ENCODE peak calls at places on chromosomes 4 and X, in four cellular contexts. One of them, this sample, is unnamed.

GRCh38 chrX:30957753-30958152 is 68.7 kb upstream of the TAB3 start:
- DNase-seq in PC-9: peak
- DNase-seq in activated T-helper 1 cell treated with Interleukin-2 at 50 U/mL for 16 hours: no peak
- DNase-seq in neural progenitor cell: no peak
- DNase-seq in this sample: no peak

GRCh38 chr4:93480452-93480851 is 348.1 kb upstream of the ATOH1 start:
- DNase-seq in neural progenitor cell: no peak
- DNase-seq in PC-9: no peak
- DNase-seq in activated T-helper 1 cell treated with Interleukin-2 at 50 U/mL for 16 hours: no peak
- DNase-seq in this sample: no peak

GRCh38 chr4:7360802-7361201 is 73.9 kb downstream of the PSAPL1 start:
- DNase-seq in activated T-helper 1 cell treated with Interleukin-2 at 50 U/mL for 16 hours: no peak
- DNase-seq in neural progenitor cell: no peak
- DNase-seq in PC-9: no peak
- DNase-seq in this sample: no peak

GRCh38 chr4:101853691-101854090 is 63.2 kb downstream of the BANK1 start:
- DNase-seq in neural progenitor cell: no peak
- DNase-seq in PC-9: no peak
- DNase-seq in activated T-helper 1 cell treated with Interleukin-2 at 50 U/mL for 16 hours: no peak
- DNase-seq in this sample: no peak

GRCh38 chr4:19177616-19178015 is 1074.1 kb upstream of the SLIT2 start:
- DNase-seq in PC-9: no peak
- DNase-seq in activated T-helper 1 cell treated with Interleukin-2 at 50 U/mL for 16 hours: no peak
- DNase-seq in neural progenitor cell: no peak
- DNase-seq in this sample: no peak

GRCh38 chrX:115650916-115651315 is 89.9 kb downstream of the PLS3 start:
- DNase-seq in PC-9: peak
- DNase-seq in activated T-helper 1 cell treated with Interleukin-2 at 50 U/mL for 16 hours: no peak
- DNase-seq in neural progenitor cell: peak
- DNase-seq in this sample: no peak

GRCh38 chr4:75678473-75678872 is 5.3 kb upstream of the G3BP2 start:
- DNase-seq in PC-9: no peak
- DNase-seq in neural progenitor cell: no peak
- DNase-seq in activated T-helper 1 cell treated with Interleukin-2 at 50 U/mL for 16 hours: no peak
- DNase-seq in this sample: no peak

GRCh38 chrX:3518870-3519269 is 172.4 kb upstream of the MXRA5 start:
- DNase-seq in activated T-helper 1 cell treated with Interleukin-2 at 50 U/mL for 16 hours: no peak
- DNase-seq in neural progenitor cell: no peak
- DNase-seq in PC-9: peak
- DNase-seq in this sample: no peak

GRCh38 chr4:168076989-168077725 is 15.2 kb upstream of the ANXA10 start:
- DNase-seq in activated T-helper 1 cell treated with Interleukin-2 at 50 U/mL for 16 hours: no peak
- DNase-seq in neural progenitor cell: peak
- DNase-seq in PC-9: peak
- DNase-seq in this sample: no peak

GRCh38 chrX:44748014-44748413 is 95.8 kb upstream of the DUSP21 start:
- DNase-seq in PC-9: peak
- DNase-seq in activated T-helper 1 cell treated with Interleukin-2 at 50 U/mL for 16 hours: no peak
- DNase-seq in neural progenitor cell: no peak
- DNase-seq in this sample: no peak

GRCh38 chrX:39144323-39144722 is 343.1 kb downstream of the MID1IP1 start:
- DNase-seq in neural progenitor cell: no peak
- DNase-seq in PC-9: no peak
- DNase-seq in activated T-helper 1 cell treated with Interleukin-2 at 50 U/mL for 16 hours: no peak
- DNase-seq in this sample: no peak

GRCh38 chr4:169912996-169913395 is 113.2 kb downstream of the MFAP3L start:
- DNase-seq in PC-9: no peak
- DNase-seq in neural progenitor cell: no peak
- DNase-seq in activated T-helper 1 cell treated with Interleukin-2 at 50 U/mL for 16 hours: no peak
- DNase-seq in this sample: no peak

GRCh38 chr4:84085986-84086385 is 413.1 kb downstream of the NKX6-1 start:
- DNase-seq in PC-9: no peak
- DNase-seq in activated T-helper 1 cell treated with Interleukin-2 at 50 U/mL for 16 hours: no peak
- DNase-seq in neural progenitor cell: no peak
- DNase-seq in this sample: no peak

GRCh38 chr4:57074753-57075152 is 35.4 kb downstream of the IGFBP7 start:
- DNase-seq in neural progenitor cell: no peak
- DNase-seq in activated T-helper 1 cell treated with Interleukin-2 at 50 U/mL for 16 hours: no peak
- DNase-seq in PC-9: no peak
- DNase-seq in this sample: no peak

GRCh38 chrX:40166582-40166981 is 68.8 kb upstream of the BCOR start:
- DNase-seq in activated T-helper 1 cell treated with Interleukin-2 at 50 U/mL for 16 hours: no peak
- DNase-seq in neural progenitor cell: no peak
- DNase-seq in PC-9: no peak
- DNase-seq in this sample: no peak

GRCh38 chr4:151207186-151207585 is 69.8 kb upstream of the PRSS48 start:
- DNase-seq in activated T-helper 1 cell treated with Interleukin-2 at 50 U/mL for 16 hours: no peak
- DNase-seq in PC-9: no peak
- DNase-seq in neural progenitor cell: no peak
- DNase-seq in this sample: no peak

GRCh38 chr4:37951465-37952352 is 8.5 kb upstream of the PTTG2 start:
- DNase-seq in PC-9: no peak
- DNase-seq in activated T-helper 1 cell treated with Interleukin-2 at 50 U/mL for 16 hours: no peak
- DNase-seq in neural progenitor cell: no peak
- DNase-seq in this sample: no peak

GRCh38 chrX:74923942-74924448 is 1.3 kb downstream of the NEXMIF start:
- DNase-seq in activated T-helper 1 cell treated with Interleukin-2 at 50 U/mL for 16 hours: no peak
- DNase-seq in PC-9: no peak
- DNase-seq in neural progenitor cell: peak
- DNase-seq in this sample: no peak

GRCh38 chr4:73258668-73259551 is at the start of gene ANKRD17:
- DNase-seq in activated T-helper 1 cell treated with Interleukin-2 at 50 U/mL for 16 hours: peak
- DNase-seq in neural progenitor cell: peak
- DNase-seq in PC-9: peak
- DNase-seq in this sample: peak

GRCh38 chr4:69881173-69881773 is 21.3 kb upstream of the SULT1E1 start:
- DNase-seq in PC-9: no peak
- DNase-seq in activated T-helper 1 cell treated with Interleukin-2 at 50 U/mL for 16 hours: no peak
- DNase-seq in neural progenitor cell: peak
- DNase-seq in this sample: no peak

GRCh38 chrX:69524765-69525164 is 20.6 kb downstream of the NALF2 start:
- DNase-seq in activated T-helper 1 cell treated with Interleukin-2 at 50 U/mL for 16 hours: no peak
- DNase-seq in neural progenitor cell: no peak
- DNase-seq in PC-9: no peak
- DNase-seq in this sample: no peak

GRCh38 chrX:149497626-149498025 is 7.5 kb downstream of the IDS start:
- DNase-seq in activated T-helper 1 cell treated with Interleukin-2 at 50 U/mL for 16 hours: no peak
- DNase-seq in neural progenitor cell: no peak
- DNase-seq in PC-9: peak
- DNase-seq in this sample: no peak

GRCh38 chr4:85967872-85968271 is 392.0 kb downstream of the MAPK10 start:
- DNase-seq in neural progenitor cell: no peak
- DNase-seq in activated T-helper 1 cell treated with Interleukin-2 at 50 U/mL for 16 hours: no peak
- DNase-seq in PC-9: no peak
- DNase-seq in this sample: no peak

GRCh38 chr4:117777721-117778120 is 256.6 kb upstream of the NDST3 start:
- DNase-seq in activated T-helper 1 cell treated with Interleukin-2 at 50 U/mL for 16 hours: no peak
- DNase-seq in PC-9: no peak
- DNase-seq in neural progenitor cell: no peak
- DNase-seq in this sample: no peak

GRCh38 chrX:114073926-114074325 is 510.0 kb upstream of the HTR2C start:
- DNase-seq in activated T-helper 1 cell treated with Interleukin-2 at 50 U/mL for 16 hours: no peak
- DNase-seq in PC-9: no peak
- DNase-seq in neural progenitor cell: peak
- DNase-seq in this sample: no peak

GRCh38 chrX:9503261-9503660 is 38.4 kb downstream of the TBL1X start:
- DNase-seq in activated T-helper 1 cell treated with Interleukin-2 at 50 U/mL for 16 hours: no peak
- DNase-seq in PC-9: no peak
- DNase-seq in neural progenitor cell: no peak
- DNase-seq in this sample: no peak

GRCh38 chr4:153232768-153233167 is 28.5 kb downstream of the TRIM2 start:
- DNase-seq in PC-9: peak
- DNase-seq in activated T-helper 1 cell treated with Interleukin-2 at 50 U/mL for 16 hours: no peak
- DNase-seq in neural progenitor cell: peak
- DNase-seq in this sample: no peak

GRCh38 chrX:40063555-40063954 is 34.2 kb downstream of the BCOR start:
- DNase-seq in PC-9: no peak
- DNase-seq in activated T-helper 1 cell treated with Interleukin-2 at 50 U/mL for 16 hours: no peak
- DNase-seq in neural progenitor cell: no peak
- DNase-seq in this sample: no peak